ENCODE peak calls at places on chromosomes 7 and 10, in eight cellular contexts. B is dorsolateral prefrontal cortex; F is colonic mucosa; J is psoas muscle; A is cardiac muscle cell; D is tibial artery; E is CD8-positive, alpha-beta T cell; W is Panc1. K is an unnamed sample.

GRCh38 chr7:69934475-69934903 is 336.2 kb downstream of the AUTS2 start:
- DNase-seq in A (no peak), E (no peak), J (no peak), D (no peak), W (no peak), B (no peak), F (no peak), K (no peak)

GRCh38 chr10:100186813-100187212 is 984 bp upstream of the ERLIN1 start:
- DNase-seq in F (peak; percentile 29), D (no peak), A (no peak), E (no peak), J (peak; percentile 55), B (no peak), W (no peak), K (no peak)

GRCh38 chr7:503046-503574 is 16.5 kb downstream of the PDGFA start:
- DNase-seq in A (no peak), B (no peak), F (no peak), D (peak; percentile 58), W (no peak), E (no peak), J (peak; percentile 23), K (no peak)

GRCh38 chr7:76008156-76008687 is 13.8 kb upstream of the TMEM120A start:
- DNase-seq in B (no peak), W (no peak), F (no peak), D (no peak), A (no peak), J (no peak), E (no peak), K (no peak)

GRCh38 chr10:69807122-69807521 is 5.4 kb downstream of the COL13A1 start:
- DNase-seq in W (no peak), D (no peak), E (no peak), B (no peak), A (peak; percentile 71), F (no peak), J (no peak), K (peak; percentile 23)

GRCh38 chr7:72234086-72234485 is 178.1 kb downstream of the CALN1 start:
- DNase-seq in E (no peak), J (no peak), F (no peak), W (no peak), B (no peak), A (no peak), D (no peak), K (no peak)

GRCh38 chr10:25562547-25562946 is 371.5 kb upstream of the MYO3A start:
- DNase-seq in F (no peak), W (no peak), A (no peak), B (no peak), D (no peak), J (no peak), E (no peak), K (no peak)

GRCh38 chr7:83410989-83411591 is 237.8 kb downstream of the SEMA3E start:
- DNase-seq in A (peak; percentile 71), B (no peak), F (no peak), D (no peak), J (no peak), E (no peak), W (peak; percentile 61), K (peak; percentile 32)

GRCh38 chr10:98038333-98038732 is 7.9 kb upstream of the CRTAC1 start:
- DNase-seq in J (no peak), E (no peak), D (no peak), A (no peak), W (no peak), F (no peak), B (no peak), K (no peak)

GRCh38 chr7:19066109-19066508 is 51.3 kb downstream of the TWIST1 start:
- DNase-seq in F (no peak), W (no peak), E (no peak), D (no peak), J (no peak), B (no peak), A (peak; percentile 25), K (no peak)

DNA sequence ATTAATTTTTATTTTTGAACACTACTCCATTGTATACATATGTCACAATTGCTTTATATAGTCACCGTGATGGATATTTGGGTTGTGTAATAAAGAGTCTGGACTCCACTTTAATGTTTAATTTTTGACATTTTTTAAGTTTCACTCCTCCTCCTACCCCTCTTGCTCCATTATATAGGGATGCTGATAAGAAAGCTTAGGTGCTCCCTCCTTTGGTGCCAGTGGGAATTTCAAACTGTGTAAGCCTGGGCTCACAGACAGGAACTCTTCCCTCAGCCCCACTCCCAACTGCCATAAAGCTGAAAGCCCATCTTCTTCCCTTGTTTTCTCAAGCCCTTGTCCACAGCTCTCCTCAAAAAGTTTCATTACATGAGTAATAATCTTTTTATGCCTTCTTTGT is 47.6 kb downstream of the TWIST1 start:
- DNase-seq in W (no peak), F (no peak), B (no peak), E (no peak), J (no peak), D (no peak), A (peak; percentile 23), K (no peak)
- TF ChIP-seq CTCF in W (peak; percentile 21), F (no peak), B (no peak), E (no peak), J (no peak), D (no peak), A (no peak), K (peak; percentile 5)

DNA sequence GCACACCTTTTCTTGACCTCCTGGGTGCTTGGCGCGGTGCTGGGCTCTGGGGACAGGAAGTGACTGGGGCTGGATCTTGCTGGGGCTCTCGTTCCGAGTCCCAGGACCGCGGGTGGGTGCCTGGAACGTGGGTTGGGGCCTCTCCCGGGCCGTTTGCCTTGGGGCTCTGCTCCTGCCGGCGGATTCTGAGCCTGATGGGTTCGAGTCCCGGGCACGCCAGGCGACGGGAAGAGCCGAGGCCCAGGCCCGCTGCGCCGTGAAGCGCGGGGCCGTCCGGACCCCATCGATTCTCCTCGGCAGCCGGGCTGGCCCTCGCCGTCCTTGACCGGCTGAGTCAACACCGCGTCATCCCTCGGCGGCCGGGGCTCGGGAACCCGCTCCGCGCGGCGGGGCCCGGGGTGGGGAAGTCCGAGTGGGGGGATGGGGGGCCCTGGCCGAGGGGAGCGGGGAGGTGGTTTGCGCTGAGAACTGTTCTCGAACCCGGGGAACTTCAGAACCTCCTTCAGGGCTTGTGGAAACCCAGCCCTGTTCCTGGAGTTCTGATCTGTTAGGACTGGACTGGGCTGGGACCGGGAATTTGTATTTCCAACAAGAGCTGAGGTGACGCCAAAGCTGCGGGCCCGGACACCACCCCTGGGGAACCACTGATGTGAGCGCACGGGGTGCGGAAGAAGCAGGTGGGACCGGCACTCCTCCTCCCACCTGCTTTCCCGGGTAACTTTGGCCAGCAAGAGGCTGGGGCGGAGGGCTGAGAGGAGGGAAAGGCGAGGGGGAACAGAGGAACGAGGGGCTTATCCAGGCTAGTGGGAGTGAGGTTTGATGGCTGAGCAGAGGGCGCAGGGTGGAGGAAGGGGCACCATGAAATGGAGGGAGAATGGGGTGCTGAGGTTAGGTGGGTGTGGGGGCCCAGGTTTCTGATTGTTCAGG is 6.2 kb downstream of the HHEX start:
- DNase-seq in E (no peak), D (no peak), F (no peak), J (no peak), W (no peak), A (peak; percentile 59), B (no peak), K (no peak)
- H3K4me3 ChIP-seq in E (no peak overlapping the region), D (peak overlapping the region; percentile 42), F (no peak overlapping the region), J (peak overlapping the region; percentile 39), W (peak overlapping the region; percentile 29), A (peak overlapping the region; percentile 20), B (no peak overlapping the region), K (peak overlapping the region; percentile 30)

GRCh38 chr7:23276947-23277346 is 22.2 kb upstream of the MALSU1 start:
- DNase-seq in F (no peak), E (no peak), B (no peak), J (no peak), A (no peak), W (no peak), D (no peak), K (no peak)

GRCh38 chr7:23273141-23273599 is 26.0 kb upstream of the MALSU1 start:
- DNase-seq in B (peak; percentile 42), J (peak; percentile 92), F (peak; percentile 93), W (peak; percentile 87), A (peak; percentile 94), D (peak; percentile 80), E (peak; percentile 91), K (peak; percentile 81)

GRCh38 chr7:23277359-23277989 is 21.7 kb upstream of the MALSU1 start:
- DNase-seq in F (peak; percentile 51), W (peak; percentile 63), E (no peak), J (no peak), A (peak; percentile 83), B (no peak), D (no peak), K (peak; percentile 59)

GRCh38 chr7:23275906-23276305 is 23.2 kb upstream of the MALSU1 start:
- DNase-seq in A (no peak), W (no peak), B (no peak), J (no peak), E (no peak), D (no peak), F (no peak), K (no peak)

DNA sequence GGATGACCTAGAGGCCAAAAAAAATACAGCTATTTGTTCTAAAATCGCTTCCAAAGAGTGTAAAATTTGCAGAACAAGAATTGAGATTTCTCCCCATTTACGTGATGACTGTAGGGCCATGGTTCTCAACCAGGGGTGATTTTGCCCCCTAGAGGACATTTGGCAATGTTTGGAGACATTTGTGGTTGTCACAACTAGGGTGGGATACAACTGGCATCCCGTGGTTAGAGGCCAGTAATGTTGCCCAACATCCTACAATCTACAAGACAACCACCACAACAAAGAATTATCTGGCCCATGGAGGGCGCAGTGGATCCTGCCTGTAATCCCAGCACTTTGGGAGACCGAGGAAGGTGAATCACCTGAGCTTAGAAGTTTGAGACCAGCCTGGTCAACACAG is 22.8 kb upstream of the MALSU1 start:
- DNase-seq in A (peak; percentile 10), E (no peak), F (no peak), B (no peak), J (no peak), W (no peak), D (no peak), K (no peak)
- TF ChIP-seq CTCF in A (peak; percentile 10), E (no peak), F (no peak), B (no peak), J (no peak), W (peak; percentile 46), D (no peak), K (peak; percentile 16)

GRCh38 chr10:70921285-70921684 is 32.9 kb upstream of the PCBD1 start:
- DNase-seq in W (no peak), A (peak; percentile 32), E (no peak), F (no peak), D (no peak), J (no peak), B (no peak), K (no peak)
- H3K4me3 ChIP-seq in W (no peak overlapping the region), A (no peak overlapping the region), E (no peak overlapping the region), F (no peak overlapping the region), D (no peak overlapping the region), J (no peak overlapping the region), B (no peak overlapping the region), K (no peak overlapping the region)